ENCODE peak calls at places on chromosomes 5 and 9, in four cellular contexts. One of them, this sample, is unnamed.

GRCh38 chr9:2158111-2158610 is 143.0 kb downstream of the SMARCA2 start:
- DNase-seq in HepG2: no peak
- DNase-seq in K562: no peak
- DNase-seq in GM12878: peak
- DNase-seq in this sample: peak

GRCh38 chr9:34437006-34437925 is 21.1 kb downstream of the FAM219A start:
- DNase-seq in HepG2: peak
- DNase-seq in K562: peak
- DNase-seq in GM12878: peak
- DNase-seq in this sample: peak

GRCh38 chr5:78824826-78825225 is 160.3 kb downstream of the ARSB start:
- DNase-seq in HepG2: no peak
- DNase-seq in K562: no peak
- DNase-seq in GM12878: no peak
- DNase-seq in this sample: no peak

GRCh38 chr5:134245101-134245604 is 19.3 kb upstream of the PPP2CA start:
- DNase-seq in HepG2: peak
- DNase-seq in K562: no peak
- DNase-seq in GM12878: no peak
- DNase-seq in this sample: no peak

GRCh38 chr5:50711280-50711679 is 44.8 kb downstream of the PARP8 start:
- DNase-seq in HepG2: no peak
- DNase-seq in K562: no peak
- DNase-seq in GM12878: peak
- DNase-seq in this sample: peak

GRCh38 chr5:136656811-136657210 is 291.5 kb upstream of the TRPC7 start:
- DNase-seq in HepG2: no peak
- DNase-seq in K562: no peak
- DNase-seq in GM12878: no peak
- DNase-seq in this sample: no peak

GRCh38 chr5:118111956-118112355 is 876.4 kb downstream of the DTWD2 start:
- DNase-seq in HepG2: no peak
- DNase-seq in K562: no peak
- DNase-seq in GM12878: no peak
- DNase-seq in this sample: no peak

GRCh38 chr5:149210229-149210628 is 61.4 kb upstream of the AFAP1L1 start:
- DNase-seq in HepG2: peak
- DNase-seq in K562: peak
- DNase-seq in GM12878: no peak
- DNase-seq in this sample: no peak

GRCh38 chr9:8616419-8616818 is 816.8 kb upstream of the DMAC1 start:
- DNase-seq in HepG2: no peak
- DNase-seq in K562: no peak
- DNase-seq in GM12878: no peak
- DNase-seq in this sample: no peak

GRCh38 chr9:121055642-121056143 is 5.6 kb upstream of the C5 start:
- DNase-seq in HepG2: peak
- DNase-seq in K562: peak
- DNase-seq in GM12878: no peak
- DNase-seq in this sample: peak

GRCh38 chr9:29325855-29326254 is 1752.6 kb upstream of the C9orf72 start:
- DNase-seq in HepG2: no peak
- DNase-seq in K562: no peak
- DNase-seq in GM12878: no peak
- DNase-seq in this sample: no peak

GRCh38 chr5:24226492-24226891 is 418.3 kb downstream of the CDH10 start:
- DNase-seq in HepG2: no peak
- DNase-seq in K562: no peak
- DNase-seq in GM12878: no peak
- DNase-seq in this sample: no peak

GRCh38 chr9:69981686-69982450 is 61.8 kb upstream of the MAMDC2 start:
- DNase-seq in HepG2: no peak
- DNase-seq in K562: no peak
- DNase-seq in GM12878: no peak
- DNase-seq in this sample: no peak

GRCh38 chr9:89853931-89854330 is 249.1 kb downstream of the GADD45G start:
- DNase-seq in HepG2: no peak
- DNase-seq in K562: no peak
- DNase-seq in GM12878: no peak
- DNase-seq in this sample: no peak

GRCh38 chr5:95184924-95185323 is 100.0 kb downstream of the MCTP1 start:
- DNase-seq in HepG2: no peak
- DNase-seq in K562: no peak
- DNase-seq in GM12878: no peak
- DNase-seq in this sample: no peak

GRCh38 chr5:79956173-79956670 is 34.8 kb downstream of the MTX3 start:
- DNase-seq in HepG2: no peak
- DNase-seq in K562: no peak
- DNase-seq in GM12878: no peak
- DNase-seq in this sample: no peak

GRCh38 chr9:135753391-135754105 is 51.6 kb downstream of the KCNT1 start:
- DNase-seq in HepG2: no peak
- DNase-seq in K562: no peak
- DNase-seq in GM12878: no peak
- DNase-seq in this sample: no peak

GRCh38 chr5:16152601-16153568 is 26.7 kb downstream of the MARCHF11 start:
- DNase-seq in HepG2: no peak
- DNase-seq in K562: no peak
- DNase-seq in GM12878: no peak
- DNase-seq in this sample: no peak

GRCh38 chr5:43428034-43428712 is 16.0 kb upstream of the CCL28 start:
- DNase-seq in HepG2: no peak
- DNase-seq in K562: no peak
- DNase-seq in GM12878: no peak
- DNase-seq in this sample: no peak

GRCh38 chr9:123157216-123157615 is 111.2 kb downstream of the STRBP start:
- DNase-seq in HepG2: no peak
- DNase-seq in K562: no peak
- DNase-seq in GM12878: no peak
- DNase-seq in this sample: no peak

DNA sequence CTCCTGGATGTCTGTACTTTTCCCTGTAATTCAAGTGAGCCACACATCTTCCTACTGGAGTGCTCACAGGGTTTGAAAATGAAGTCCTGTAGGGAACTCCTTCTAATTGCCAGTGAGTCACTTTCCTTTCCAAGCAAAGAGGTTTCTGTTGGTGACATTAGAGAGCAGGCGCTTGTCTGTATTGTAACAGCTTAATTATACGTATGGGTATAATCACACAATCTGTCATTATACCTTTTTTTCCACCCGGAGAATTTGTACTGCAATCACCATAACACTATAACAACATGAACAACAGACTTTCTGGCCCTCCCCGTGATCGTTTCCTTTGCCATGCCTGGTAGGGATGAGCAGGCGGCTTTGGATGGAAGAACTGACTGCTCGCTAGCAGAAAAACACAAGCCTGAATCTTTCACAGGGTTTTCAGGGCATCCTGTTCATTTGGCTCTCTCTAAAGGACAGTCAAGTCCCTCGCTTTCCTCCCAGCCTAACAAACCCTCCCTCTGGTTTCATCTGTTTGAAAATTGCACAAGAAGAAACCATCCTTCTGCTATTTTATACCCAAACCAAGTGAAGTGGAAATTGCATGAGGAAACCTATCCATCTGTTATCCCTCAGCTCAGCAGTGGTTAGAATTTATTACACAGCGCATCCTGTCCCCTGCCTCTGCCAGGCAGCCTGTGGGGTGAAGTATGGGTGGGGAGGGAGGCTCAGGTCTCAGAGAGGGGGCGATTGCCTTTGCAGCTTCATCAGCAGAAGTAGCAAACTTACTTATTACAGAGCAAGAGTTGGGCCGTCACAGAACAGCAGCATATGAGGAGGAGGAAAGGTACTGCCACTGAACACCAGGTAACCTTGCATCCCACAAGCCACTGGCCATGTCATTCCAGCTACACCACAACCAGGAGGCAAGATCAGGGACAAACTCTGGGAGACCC is 307.0 kb upstream of the TLE4 start:
- DNase-seq in HepG2: no peak
- DNase-seq in K562: no peak
- DNase-seq in GM12878: no peak
- DNase-seq in this sample: no peak
- TF ChIP-seq FOXM1 in HepG2: no peak
- TF ChIP-seq FOXM1 in K562: no peak
- TF ChIP-seq FOXM1 in GM12878: no peak
- TF ChIP-seq FOXM1 in this sample: no peak

GRCh38 chr5:102583663-102584062 is 84.9 kb upstream of the SLCO6A1 start:
- DNase-seq in HepG2: no peak
- DNase-seq in K562: no peak
- DNase-seq in GM12878: no peak
- DNase-seq in this sample: peak

GRCh38 chr5:102582706-102583105 is 83.9 kb upstream of the SLCO6A1 start:
- DNase-seq in HepG2: no peak
- DNase-seq in K562: no peak
- DNase-seq in GM12878: no peak
- DNase-seq in this sample: no peak

GRCh38 chr5:102578362-102578761 is 79.6 kb upstream of the SLCO6A1 start:
- DNase-seq in HepG2: no peak
- DNase-seq in K562: no peak
- DNase-seq in GM12878: no peak
- DNase-seq in this sample: no peak

GRCh38 chr5:102579379-102579778 is 80.6 kb upstream of the SLCO6A1 start:
- DNase-seq in HepG2: no peak
- DNase-seq in K562: no peak
- DNase-seq in GM12878: no peak
- DNase-seq in this sample: no peak

DNA sequence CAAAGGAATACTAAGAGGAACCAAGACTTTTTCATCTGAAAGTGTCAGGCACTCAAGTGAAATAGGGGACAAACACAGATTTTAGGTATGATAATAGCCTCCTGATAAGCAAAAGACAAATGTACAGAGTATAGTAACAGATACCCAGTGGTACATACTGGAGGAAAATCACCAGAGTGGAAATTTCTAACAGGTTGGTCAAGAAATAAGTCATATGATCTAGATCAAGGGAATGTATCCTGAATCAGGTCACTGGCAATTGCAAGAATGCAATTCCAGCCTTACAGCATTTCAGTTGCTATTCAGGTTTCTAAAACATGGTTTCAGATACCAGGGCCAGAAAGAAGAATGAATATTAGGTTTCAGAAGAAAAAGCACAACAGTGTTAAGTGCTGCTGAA is 82.2 kb upstream of the SLCO6A1 start:
- DNase-seq in HepG2: no peak
- DNase-seq in K562: no peak
- DNase-seq in GM12878: no peak
- DNase-seq in this sample: no peak
- TF ChIP-seq BHLHE40 in HepG2: no peak
- TF ChIP-seq BHLHE40 in K562: no peak
- TF ChIP-seq BHLHE40 in GM12878: no peak
- TF ChIP-seq BHLHE40 in this sample: no peak

DNA sequence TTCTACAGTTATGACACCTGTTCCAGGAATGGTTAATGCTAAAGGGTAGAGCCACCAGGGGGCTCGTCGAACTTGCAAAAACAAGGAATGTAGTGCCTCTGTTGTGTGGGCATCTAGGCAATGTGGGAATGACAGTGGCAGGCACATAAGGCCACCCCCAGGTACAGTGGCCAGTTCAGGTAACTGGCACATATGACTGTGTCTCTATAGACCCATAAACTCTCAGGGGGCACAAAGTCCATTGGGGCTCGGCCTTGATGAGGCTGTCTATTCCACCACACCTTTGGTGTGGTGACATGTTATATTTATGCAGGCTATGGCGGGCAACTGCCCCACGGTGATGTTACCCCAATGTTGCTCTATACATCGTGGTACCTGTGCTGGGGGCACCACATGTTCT is 59.6 kb upstream of the FAM120A start:
- DNase-seq in HepG2: no peak
- DNase-seq in K562: no peak
- DNase-seq in GM12878: no peak
- DNase-seq in this sample: no peak
- TF ChIP-seq FOXM1 in HepG2: no peak
- TF ChIP-seq FOXM1 in K562: no peak
- TF ChIP-seq FOXM1 in GM12878: no peak
- TF ChIP-seq FOXM1 in this sample: no peak

GRCh38 chr5:124527220-124527991 is 219.0 kb downstream of the ZNF608 start:
- DNase-seq in HepG2: peak
- DNase-seq in K562: no peak
- DNase-seq in GM12878: no peak
- DNase-seq in this sample: no peak
- TF ChIP-seq BHLHE40 in HepG2: no peak
- TF ChIP-seq BHLHE40 in K562: no peak
- TF ChIP-seq BHLHE40 in GM12878: no peak
- TF ChIP-seq BHLHE40 in this sample: no peak

DNA sequence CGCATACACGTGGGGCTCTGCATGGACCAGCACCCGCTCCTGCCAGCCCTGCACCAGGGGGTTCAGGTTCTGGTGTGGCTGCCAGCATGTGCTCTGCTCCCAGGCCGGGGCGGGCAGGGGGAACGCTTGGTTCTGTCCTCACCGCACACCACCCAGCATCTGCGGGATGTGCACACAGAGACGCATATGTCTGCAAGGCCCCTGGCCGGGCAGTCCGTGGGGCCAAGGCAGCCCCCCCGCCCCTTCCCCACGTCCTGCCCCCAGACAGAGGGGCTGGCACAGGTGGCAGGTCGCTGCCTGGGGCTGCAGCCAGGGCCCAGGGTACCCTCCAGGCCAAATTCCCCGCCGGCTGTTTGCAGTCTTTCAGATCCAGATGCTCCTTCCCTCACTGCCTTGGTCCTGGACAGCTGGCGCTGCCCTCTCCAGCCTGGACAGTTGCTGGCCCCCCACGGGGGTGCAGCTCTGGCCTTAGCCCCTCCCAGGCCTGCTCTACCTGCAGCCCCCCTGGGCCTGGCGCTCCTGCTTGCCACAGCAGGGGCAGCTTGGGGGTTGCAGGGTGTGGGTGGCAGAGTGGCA is 18.0 kb upstream of the NRARP start:
- DNase-seq in HepG2: no peak
- DNase-seq in K562: no peak
- DNase-seq in GM12878: no peak
- DNase-seq in this sample: no peak
- TF ChIP-seq FOXM1 in HepG2: no peak
- TF ChIP-seq FOXM1 in K562: no peak
- TF ChIP-seq FOXM1 in GM12878: no peak
- TF ChIP-seq FOXM1 in this sample: no peak

GRCh38 chr9:134418986-134419683 is 92.9 kb downstream of the RXRA start:
- DNase-seq in HepG2: no peak
- DNase-seq in K562: no peak
- DNase-seq in GM12878: no peak
- DNase-seq in this sample: no peak
- TF ChIP-seq BHLHE40 in HepG2: no peak
- TF ChIP-seq BHLHE40 in K562: no peak
- TF ChIP-seq BHLHE40 in GM12878: no peak
- TF ChIP-seq BHLHE40 in this sample: no peak